ENCODE peak calls at places on chromosomes 3 and 15, in four cellular contexts. One of them, this sample, is unnamed.

GRCh38 chr3:54008744-54009143 is 113.6 kb upstream of the CACNA2D3 start:
- DNase-seq in H1: no peak
- DNase-seq in HepG2: no peak
- DNase-seq in GM12891: no peak
- DNase-seq in this sample: no peak

GRCh38 chr3:55143928-55144671 is 216.2 kb upstream of the LRTM1 start:
- DNase-seq in H1: no peak
- DNase-seq in HepG2: no peak
- DNase-seq in GM12891: no peak
- DNase-seq in this sample: no peak

GRCh38 chr3:72150634-72151412 is 365.9 kb upstream of the PROK2 start:
- DNase-seq in H1: no peak
- DNase-seq in HepG2: peak
- DNase-seq in GM12891: no peak
- DNase-seq in this sample: no peak

GRCh38 chr3:72246685-72247084 is 461.7 kb upstream of the PROK2 start:
- DNase-seq in H1: no peak
- DNase-seq in HepG2: no peak
- DNase-seq in GM12891: no peak
- DNase-seq in this sample: no peak

GRCh38 chr3:178245385-178245778 is 290.9 kb upstream of the KCNMB2 start:
- DNase-seq in H1: no peak
- DNase-seq in HepG2: no peak
- DNase-seq in GM12891: no peak
- DNase-seq in this sample: no peak

GRCh38 chr15:66066005-66066404 is 187.5 kb downstream of the MEGF11 start:
- DNase-seq in H1: no peak
- DNase-seq in HepG2: no peak
- DNase-seq in GM12891: no peak
- DNase-seq in this sample: no peak

GRCh38 chr3:37852097-37852496 is 9.6 kb upstream of the CTDSPL start:
- DNase-seq in H1: no peak
- DNase-seq in HepG2: no peak
- DNase-seq in GM12891: no peak
- DNase-seq in this sample: no peak

GRCh38 chr15:83372434-83372873 is 74.7 kb upstream of the SH3GL3 start:
- DNase-seq in H1: no peak
- DNase-seq in HepG2: no peak
- DNase-seq in GM12891: no peak
- DNase-seq in this sample: no peak

GRCh38 chr15:92780816-92781215 is 119.3 kb upstream of the CHD2 start:
- DNase-seq in H1: no peak
- DNase-seq in HepG2: no peak
- DNase-seq in GM12891: no peak
- DNase-seq in this sample: no peak

GRCh38 chr3:128879991-128880390 is 571 bp downstream of the ACAD9 start:
- DNase-seq in H1: no peak
- DNase-seq in HepG2: no peak
- DNase-seq in GM12891: no peak
- DNase-seq in this sample: no peak

GRCh38 chr3:134641671-134642300 is 9.0 kb downstream of the KY start:
- DNase-seq in H1: no peak
- DNase-seq in HepG2: no peak
- DNase-seq in GM12891: no peak
- DNase-seq in this sample: no peak

GRCh38 chr3:127275287-127275781 is 12.5 kb downstream of the PRR20G start:
- DNase-seq in H1: no peak
- DNase-seq in HepG2: no peak
- DNase-seq in GM12891: no peak
- DNase-seq in this sample: no peak

GRCh38 chr15:35014265-35014664 is 26.2 kb upstream of the ZNF770 start:
- DNase-seq in H1: no peak
- DNase-seq in HepG2: no peak
- DNase-seq in GM12891: no peak
- DNase-seq in this sample: no peak

GRCh38 chr3:71502066-71502465 is 81.5 kb downstream of the FOXP1 start:
- DNase-seq in H1: no peak
- DNase-seq in HepG2: no peak
- DNase-seq in GM12891: no peak
- DNase-seq in this sample: no peak

GRCh38 chr15:27459836-27460235 is 488.9 kb downstream of the GABRG3 start:
- DNase-seq in H1: no peak
- DNase-seq in HepG2: no peak
- DNase-seq in GM12891: no peak
- DNase-seq in this sample: no peak

GRCh38 chr15:57537072-57537471 is 54.6 kb upstream of the MYZAP start:
- DNase-seq in H1: no peak
- DNase-seq in HepG2: peak
- DNase-seq in GM12891: no peak
- DNase-seq in this sample: no peak

GRCh38 chr3:86563358-86563970 is 427.5 kb downstream of the VGLL3 start:
- DNase-seq in H1: no peak
- DNase-seq in HepG2: peak
- DNase-seq in GM12891: no peak
- DNase-seq in this sample: no peak

GRCh38 chr3:134652409-134652831 is 1.6 kb upstream of the KY start:
- DNase-seq in H1: no peak
- DNase-seq in HepG2: no peak
- DNase-seq in GM12891: no peak
- DNase-seq in this sample: no peak

GRCh38 chr15:38758001-38758400 is 193.4 kb upstream of the RASGRP1 start:
- DNase-seq in H1: no peak
- DNase-seq in HepG2: no peak
- DNase-seq in GM12891: no peak
- DNase-seq in this sample: no peak

GRCh38 chr3:125357032-125357658 is 18.0 kb downstream of the ZNF148 start:
- DNase-seq in H1: no peak
- DNase-seq in HepG2: peak
- DNase-seq in GM12891: peak
- DNase-seq in this sample: peak

GRCh38 chr15:42891569-42891968 is 29.0 kb downstream of the TTBK2 start:
- DNase-seq in H1: no peak
- DNase-seq in HepG2: no peak
- DNase-seq in GM12891: no peak
- DNase-seq in this sample: no peak

GRCh38 chr3:42369304-42369703 is 41.1 kb downstream of the LYZL4 start:
- DNase-seq in H1: no peak
- DNase-seq in HepG2: no peak
- DNase-seq in GM12891: peak
- DNase-seq in this sample: no peak

GRCh38 chr3:66904816-66905543 is 93.1 kb upstream of the KBTBD8 start:
- DNase-seq in H1: no peak
- DNase-seq in HepG2: peak
- DNase-seq in GM12891: no peak
- DNase-seq in this sample: no peak

GRCh38 chr15:39657714-39658113 is 76.8 kb downstream of the THBS1 start:
- DNase-seq in H1: no peak
- DNase-seq in HepG2: no peak
- DNase-seq in GM12891: no peak
- DNase-seq in this sample: no peak

GRCh38 chr3:14147063-14147435 is 22.2 kb downstream of the TMEM43 start:
- DNase-seq in H1: no peak
- DNase-seq in HepG2: no peak
- DNase-seq in GM12891: no peak
- DNase-seq in this sample: no peak

GRCh38 chr15:49308686-49309085 is 114.4 kb upstream of the FGF7 start:
- DNase-seq in H1: no peak
- DNase-seq in HepG2: no peak
- DNase-seq in GM12891: no peak
- DNase-seq in this sample: no peak

GRCh38 chr3:129723558-129724324 is 117.3 kb upstream of the PLXND1 start:
- DNase-seq in H1: no peak
- DNase-seq in HepG2: no peak
- DNase-seq in GM12891: no peak
- DNase-seq in this sample: no peak

GRCh38 chr15:71302861-71303410 is 187.7 kb downstream of the THSD4 start:
- DNase-seq in H1: no peak
- DNase-seq in HepG2: no peak
- DNase-seq in GM12891: no peak
- DNase-seq in this sample: no peak

GRCh38 chr15:25990245-25990644 is 127.1 kb upstream of the ATP10A start:
- DNase-seq in H1: no peak
- DNase-seq in HepG2: no peak
- DNase-seq in GM12891: no peak
- DNase-seq in this sample: no peak

GRCh38 chr3:187838016-187838535 is 92.8 kb upstream of the BCL6 start:
- DNase-seq in H1: no peak
- DNase-seq in HepG2: no peak
- DNase-seq in GM12891: no peak
- DNase-seq in this sample: no peak
- TF ChIP-seq TAF1 in H1: no peak
- TF ChIP-seq TAF1 in HepG2: no peak
- TF ChIP-seq TAF1 in GM12891: no peak
- TF ChIP-seq TAF1 in this sample: no peak

GRCh38 chr15:76313731-76314130 is 2.5 kb upstream of the ETFA start:
- DNase-seq in H1: no peak
- DNase-seq in HepG2: no peak
- DNase-seq in GM12891: no peak
- DNase-seq in this sample: no peak

GRCh38 chr15:76312540-76313174 is 1.4 kb upstream of the ETFA start:
- DNase-seq in H1: no peak
- DNase-seq in HepG2: peak
- DNase-seq in GM12891: no peak
- DNase-seq in this sample: no peak

GRCh38 chr15:76309561-76310330 is 1.5 kb downstream of the ETFA start:
- DNase-seq in H1: no peak
- DNase-seq in HepG2: no peak
- DNase-seq in GM12891: no peak
- DNase-seq in this sample: no peak

GRCh38 chr15:76311071-76311956 is at the start of gene ETFA:
- DNase-seq in H1: peak
- DNase-seq in HepG2: peak
- DNase-seq in GM12891: peak
- DNase-seq in this sample: peak

GRCh38 chr15:76310470-76311070 is 699 bp downstream of the ETFA start:
- DNase-seq in H1: no peak
- DNase-seq in HepG2: no peak
- DNase-seq in GM12891: peak
- DNase-seq in this sample: no peak
- TF ChIP-seq TAF1 in H1: no peak
- TF ChIP-seq TAF1 in HepG2: no peak
- TF ChIP-seq TAF1 in GM12891: no peak
- TF ChIP-seq TAF1 in this sample: no peak

GRCh38 chr15:90599116-90599515 is 69.4 kb downstream of the CRTC3 start:
- DNase-seq in H1: no peak
- DNase-seq in HepG2: no peak
- DNase-seq in GM12891: no peak
- DNase-seq in this sample: no peak
- TF ChIP-seq TAF1 in H1: no peak
- TF ChIP-seq TAF1 in HepG2: no peak
- TF ChIP-seq TAF1 in GM12891: no peak
- TF ChIP-seq TAF1 in this sample: no peak

GRCh38 chr15:74134387-74135027 is 4.1 kb downstream of the ISLR2 start:
- DNase-seq in H1: no peak
- DNase-seq in HepG2: no peak
- DNase-seq in GM12891: no peak
- DNase-seq in this sample: no peak
- TF ChIP-seq TAF1 in H1: no peak
- TF ChIP-seq TAF1 in HepG2: no peak
- TF ChIP-seq TAF1 in GM12891: no peak
- TF ChIP-seq TAF1 in this sample: no peak

DNA sequence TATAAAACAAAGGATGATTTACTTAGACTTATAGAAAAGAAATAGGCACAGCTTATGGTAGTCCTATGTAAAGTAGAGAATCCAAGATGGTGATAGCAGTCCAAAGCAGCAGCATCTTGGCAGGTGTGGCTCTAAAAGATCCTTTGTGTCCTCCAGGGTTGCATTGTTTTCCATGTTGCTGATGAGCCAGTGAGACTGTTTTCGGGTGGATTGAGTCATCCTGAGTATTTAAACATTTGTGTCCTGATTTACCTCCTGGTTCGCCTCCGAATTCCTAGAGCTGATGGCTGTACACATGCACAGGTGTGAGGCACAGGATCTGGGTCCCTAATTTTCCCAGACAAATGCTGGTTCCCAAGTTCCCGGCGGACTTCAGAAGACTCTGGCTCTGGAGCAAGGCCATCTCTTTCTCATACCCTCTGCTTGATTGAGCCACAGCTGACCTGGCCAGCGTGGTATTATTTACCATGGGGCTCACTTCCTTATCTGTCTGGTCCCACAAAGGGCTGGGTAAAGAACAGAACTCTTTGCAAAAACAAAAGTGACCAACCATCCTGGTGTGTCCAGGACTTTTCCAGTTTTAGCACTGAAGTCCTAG is 51.0 kb downstream of the ARNT2 start:
- DNase-seq in H1: no peak
- DNase-seq in HepG2: no peak
- DNase-seq in GM12891: no peak
- DNase-seq in this sample: no peak
- TF ChIP-seq TAF1 in H1: no peak
- TF ChIP-seq TAF1 in HepG2: no peak
- TF ChIP-seq TAF1 in GM12891: no peak
- TF ChIP-seq TAF1 in this sample: no peak

GRCh38 chr3:97885931-97886824 is 64.4 kb downstream of the CRYBG3 start:
- DNase-seq in H1: no peak
- DNase-seq in HepG2: no peak
- DNase-seq in GM12891: no peak
- DNase-seq in this sample: no peak

GRCh38 chr3:97884724-97885123 is 62.9 kb downstream of the CRYBG3 start:
- DNase-seq in H1: no peak
- DNase-seq in HepG2: no peak
- DNase-seq in GM12891: no peak
- DNase-seq in this sample: no peak

GRCh38 chr3:97882975-97883598 is 61.3 kb downstream of the CRYBG3 start:
- DNase-seq in H1: no peak
- DNase-seq in HepG2: no peak
- DNase-seq in GM12891: no peak
- DNase-seq in this sample: no peak

GRCh38 chr3:97880267-97880666 is 58.5 kb downstream of the CRYBG3 start:
- DNase-seq in H1: no peak
- DNase-seq in HepG2: peak
- DNase-seq in GM12891: no peak
- DNase-seq in this sample: no peak

DNA sequence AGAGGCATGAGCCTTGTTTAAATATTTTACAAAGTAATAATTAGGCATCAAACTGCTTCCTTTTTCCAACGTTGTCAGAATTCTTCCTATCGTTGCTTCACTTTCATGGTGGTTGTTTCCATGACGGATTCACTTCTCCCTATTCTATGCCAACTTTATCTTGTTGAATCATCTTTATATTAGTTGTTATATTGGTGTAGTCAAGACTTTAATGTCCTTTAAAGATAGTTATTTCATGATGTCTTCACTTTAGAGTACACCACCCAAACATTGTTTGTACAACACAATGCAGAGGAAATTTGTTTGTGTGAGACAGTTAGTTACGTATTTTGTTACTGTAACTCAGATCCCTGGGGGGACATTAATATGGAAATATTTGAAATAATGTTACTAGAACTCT is 61.9 kb downstream of the CRYBG3 start:
- DNase-seq in H1: no peak
- DNase-seq in HepG2: no peak
- DNase-seq in GM12891: no peak
- DNase-seq in this sample: no peak
- TF ChIP-seq TAF1 in H1: no peak
- TF ChIP-seq TAF1 in HepG2: no peak
- TF ChIP-seq TAF1 in GM12891: no peak
- TF ChIP-seq TAF1 in this sample: no peak

This sample was measured in GM12892.